ENCODE peak calls at places on chromosomes 3 and 15, in six cellular contexts. One of them, this sample, is unnamed.

GRCh38 chr3:134029734-134030381 is at the start of gene SLCO2A1:
- DNase-seq in IMR-90: peak
- DNase-seq in A549: peak
- DNase-seq in GM12878: no peak
- DNase-seq in K562: no peak
- DNase-seq in HepG2: no peak
- DNase-seq in this sample: peak

GRCh38 chr3:72800869-72801268 is 47.4 kb downstream of the SHQ1 start:
- DNase-seq in IMR-90: no peak
- DNase-seq in A549: no peak
- DNase-seq in HepG2: no peak
- DNase-seq in K562: no peak
- DNase-seq in GM12878: no peak
- DNase-seq in this sample: no peak

GRCh38 chr15:50330921-50331320 is 24.1 kb downstream of the GABPB1 start:
- DNase-seq in K562: no peak
- DNase-seq in HepG2: no peak
- DNase-seq in GM12878: no peak
- DNase-seq in A549: no peak
- DNase-seq in IMR-90: peak
- DNase-seq in this sample: no peak

GRCh38 chr15:91516866-91517265 is 336.6 kb upstream of the SLCO3A1 start:
- DNase-seq in GM12878: no peak
- DNase-seq in HepG2: no peak
- DNase-seq in K562: no peak
- DNase-seq in A549: no peak
- DNase-seq in IMR-90: no peak
- DNase-seq in this sample: no peak

GRCh38 chr3:49619649-49620048 is 54.5 kb upstream of the APEH start:
- DNase-seq in GM12878: no peak
- DNase-seq in IMR-90: no peak
- DNase-seq in K562: no peak
- DNase-seq in HepG2: no peak
- DNase-seq in A549: no peak
- DNase-seq in this sample: no peak

GRCh38 chr3:113275876-113276580 is 64.7 kb downstream of the BOC start:
- DNase-seq in A549: no peak
- DNase-seq in IMR-90: peak
- DNase-seq in HepG2: peak
- DNase-seq in GM12878: peak
- DNase-seq in K562: no peak
- DNase-seq in this sample: peak

GRCh38 chr3:140441006-140441405 is 236.9 kb upstream of the TRIM42 start:
- DNase-seq in IMR-90: peak
- DNase-seq in HepG2: no peak
- DNase-seq in K562: no peak
- DNase-seq in A549: no peak
- DNase-seq in GM12878: no peak
- DNase-seq in this sample: no peak

GRCh38 chr15:78533331-78533730 is 6.9 kb upstream of the PSMA4 start:
- DNase-seq in K562: no peak
- DNase-seq in GM12878: no peak
- DNase-seq in HepG2: no peak
- DNase-seq in IMR-90: no peak
- DNase-seq in A549: no peak
- DNase-seq in this sample: no peak

GRCh38 chr3:88142094-88142624 is 7.6 kb upstream of the C3orf38 start:
- DNase-seq in K562: no peak
- DNase-seq in IMR-90: peak
- DNase-seq in HepG2: no peak
- DNase-seq in A549: no peak
- DNase-seq in GM12878: no peak
- DNase-seq in this sample: no peak

GRCh38 chr3:43015572-43016512 is 36.7 kb downstream of the GASK1A start:
- DNase-seq in A549: no peak
- DNase-seq in HepG2: no peak
- DNase-seq in K562: no peak
- DNase-seq in GM12878: no peak
- DNase-seq in IMR-90: no peak
- DNase-seq in this sample: no peak

GRCh38 chr3:71450985-71451560 is 132.5 kb downstream of the FOXP1 start:
- DNase-seq in K562: no peak
- DNase-seq in IMR-90: peak
- DNase-seq in A549: no peak
- DNase-seq in GM12878: no peak
- DNase-seq in HepG2: no peak
- DNase-seq in this sample: no peak

GRCh38 chr15:98896802-98897732 is 110.5 kb downstream of the PGPEP1L start:
- DNase-seq in HepG2: peak
- DNase-seq in K562: no peak
- DNase-seq in IMR-90: peak
- DNase-seq in A549: peak
- DNase-seq in GM12878: no peak
- DNase-seq in this sample: peak

GRCh38 chr3:47260605-47261004 is 22.0 kb downstream of the KIF9 start:
- DNase-seq in A549: no peak
- DNase-seq in IMR-90: no peak
- DNase-seq in K562: no peak
- DNase-seq in GM12878: no peak
- DNase-seq in HepG2: no peak
- DNase-seq in this sample: no peak

GRCh38 chr15:35256555-35256954 is 171.5 kb upstream of the NANOGP8 start:
- DNase-seq in K562: no peak
- DNase-seq in GM12878: no peak
- DNase-seq in A549: no peak
- DNase-seq in HepG2: no peak
- DNase-seq in IMR-90: peak
- DNase-seq in this sample: no peak

GRCh38 chr15:90203473-90203872 is 2.3 kb downstream of the SEMA4B start:
- DNase-seq in A549: no peak
- DNase-seq in K562: no peak
- DNase-seq in IMR-90: no peak
- DNase-seq in GM12878: no peak
- DNase-seq in HepG2: no peak
- DNase-seq in this sample: no peak

GRCh38 chr3:13114811-13115615 is 41.8 kb upstream of the IQSEC1 start:
- DNase-seq in IMR-90: no peak
- DNase-seq in HepG2: no peak
- DNase-seq in GM12878: no peak
- DNase-seq in K562: no peak
- DNase-seq in A549: no peak
- DNase-seq in this sample: no peak

GRCh38 chr3:50502225-50502583 is 1.2 kb downstream of the CACNA2D2 start:
- DNase-seq in IMR-90: no peak
- DNase-seq in K562: no peak
- DNase-seq in GM12878: no peak
- DNase-seq in A549: no peak
- DNase-seq in HepG2: no peak
- DNase-seq in this sample: no peak

GRCh38 chr15:40054746-40055575 is 16.0 kb upstream of the SRP14 start:
- DNase-seq in GM12878: no peak
- DNase-seq in A549: no peak
- DNase-seq in K562: no peak
- DNase-seq in IMR-90: peak
- DNase-seq in HepG2: no peak
- DNase-seq in this sample: no peak

GRCh38 chr3:194032828-194033435 is 103.0 kb upstream of the HES1 start:
- DNase-seq in GM12878: no peak
- DNase-seq in A549: no peak
- DNase-seq in HepG2: no peak
- DNase-seq in K562: no peak
- DNase-seq in IMR-90: no peak
- DNase-seq in this sample: no peak

GRCh38 chr3:166360702-166361101 is 523.5 kb upstream of the BCHE start:
- DNase-seq in IMR-90: no peak
- DNase-seq in A549: no peak
- DNase-seq in HepG2: no peak
- DNase-seq in GM12878: no peak
- DNase-seq in K562: no peak
- DNase-seq in this sample: no peak

GRCh38 chr3:183300996-183301562 is 48.0 kb downstream of the B3GNT5 start:
- DNase-seq in GM12878: no peak
- DNase-seq in HepG2: no peak
- DNase-seq in IMR-90: peak
- DNase-seq in A549: no peak
- DNase-seq in K562: no peak
- DNase-seq in this sample: no peak

GRCh38 chr3:94429517-94429916 is 366.7 kb downstream of the NSUN3 start:
- DNase-seq in GM12878: no peak
- DNase-seq in HepG2: no peak
- DNase-seq in K562: no peak
- DNase-seq in A549: no peak
- DNase-seq in IMR-90: peak
- DNase-seq in this sample: no peak

GRCh38 chr3:121895121-121895520 is 920 bp downstream of the SLC15A2 start:
- DNase-seq in A549: no peak
- DNase-seq in IMR-90: no peak
- DNase-seq in GM12878: no peak
- DNase-seq in HepG2: no peak
- DNase-seq in K562: no peak
- DNase-seq in this sample: no peak

GRCh38 chr15:99717129-99718024 is 15.9 kb downstream of the LYSMD4 start:
- DNase-seq in IMR-90: no peak
- DNase-seq in K562: no peak
- DNase-seq in GM12878: no peak
- DNase-seq in A549: no peak
- DNase-seq in HepG2: no peak
- DNase-seq in this sample: no peak

GRCh38 chr3:9497821-9498565 is 55.6 kb downstream of the LHFPL4 start:
- DNase-seq in K562: no peak
- DNase-seq in GM12878: no peak
- DNase-seq in A549: no peak
- DNase-seq in HepG2: no peak
- DNase-seq in IMR-90: peak
- DNase-seq in this sample: no peak

GRCh38 chr15:99429681-99430081 is 136.1 kb upstream of the MEF2A start:
- DNase-seq in A549: no peak
- DNase-seq in GM12878: no peak
- DNase-seq in K562: no peak
- DNase-seq in HepG2: no peak
- DNase-seq in IMR-90: no peak
- DNase-seq in this sample: no peak

GRCh38 chr15:42385206-42385979 is 26.1 kb downstream of the CAPN3 start:
- DNase-seq in A549: peak
- DNase-seq in IMR-90: peak
- DNase-seq in K562: peak
- DNase-seq in HepG2: peak
- DNase-seq in GM12878: no peak
- DNase-seq in this sample: peak
- TF ChIP-seq BHLHE40 in A549: no peak
- TF ChIP-seq BHLHE40 in IMR-90: no peak
- TF ChIP-seq BHLHE40 in K562: no peak
- TF ChIP-seq BHLHE40 in HepG2: no peak
- TF ChIP-seq BHLHE40 in GM12878: no peak
- TF ChIP-seq BHLHE40 in this sample: no peak

GRCh38 chr3:153260681-153261080 is 98.7 kb downstream of the RAP2B start:
- DNase-seq in IMR-90: no peak
- DNase-seq in K562: no peak
- DNase-seq in A549: no peak
- DNase-seq in GM12878: no peak
- DNase-seq in HepG2: peak
- DNase-seq in this sample: no peak

GRCh38 chr3:153259956-153260355 is 97.9 kb downstream of the RAP2B start:
- DNase-seq in A549: no peak
- DNase-seq in IMR-90: no peak
- DNase-seq in K562: no peak
- DNase-seq in HepG2: no peak
- DNase-seq in GM12878: no peak
- DNase-seq in this sample: no peak

GRCh38 chr3:153252963-153253362 is 90.9 kb downstream of the RAP2B start:
- DNase-seq in A549: no peak
- DNase-seq in K562: no peak
- DNase-seq in HepG2: no peak
- DNase-seq in GM12878: no peak
- DNase-seq in IMR-90: peak
- DNase-seq in this sample: no peak

GRCh38 chr3:153257673-153258351 is 95.8 kb downstream of the RAP2B start:
- DNase-seq in A549: no peak
- DNase-seq in GM12878: no peak
- DNase-seq in IMR-90: no peak
- DNase-seq in K562: no peak
- DNase-seq in HepG2: peak
- DNase-seq in this sample: no peak
- TF ChIP-seq BHLHE40 in A549: no peak
- TF ChIP-seq BHLHE40 in GM12878: no peak
- TF ChIP-seq BHLHE40 in IMR-90: no peak
- TF ChIP-seq BHLHE40 in K562: no peak
- TF ChIP-seq BHLHE40 in HepG2: no peak
- TF ChIP-seq BHLHE40 in this sample: no peak

DNA sequence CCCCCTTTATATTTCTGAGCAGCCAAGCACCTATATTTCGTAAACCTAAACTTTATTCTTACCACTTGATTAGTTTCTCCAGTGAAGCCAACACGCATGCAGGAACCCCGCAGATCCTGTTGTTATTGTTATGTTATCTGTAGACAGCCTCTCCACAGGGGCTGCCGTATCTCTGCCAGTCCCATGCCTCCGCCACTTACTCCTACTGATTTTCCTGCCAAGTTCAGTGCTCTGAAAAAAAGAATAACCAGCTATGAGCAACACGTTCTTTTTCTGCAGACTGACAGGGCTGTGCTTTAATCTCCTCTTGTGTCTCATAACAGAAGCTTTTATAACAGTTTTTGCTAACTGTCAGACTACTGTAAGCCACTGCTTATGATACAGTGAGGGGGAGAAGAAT is 347.5 kb downstream of the SI start:
- DNase-seq in GM12878: no peak
- DNase-seq in HepG2: no peak
- DNase-seq in A549: no peak
- DNase-seq in K562: no peak
- DNase-seq in IMR-90: no peak
- DNase-seq in this sample: peak
- TF ChIP-seq BHLHE40 in GM12878: no peak
- TF ChIP-seq BHLHE40 in HepG2: no peak
- TF ChIP-seq BHLHE40 in A549: no peak
- TF ChIP-seq BHLHE40 in K562: no peak
- TF ChIP-seq BHLHE40 in IMR-90: no peak
- TF ChIP-seq BHLHE40 in this sample: no peak

GRCh38 chr3:40768536-40768935 is 243.8 kb downstream of the ZNF621 start:
- DNase-seq in HepG2: no peak
- DNase-seq in K562: no peak
- DNase-seq in A549: no peak
- DNase-seq in IMR-90: no peak
- DNase-seq in GM12878: no peak
- DNase-seq in this sample: no peak
- TF ChIP-seq BHLHE40 in HepG2: no peak
- TF ChIP-seq BHLHE40 in K562: no peak
- TF ChIP-seq BHLHE40 in A549: no peak
- TF ChIP-seq BHLHE40 in IMR-90: no peak
- TF ChIP-seq BHLHE40 in GM12878: no peak
- TF ChIP-seq BHLHE40 in this sample: no peak

This sample was measured in HEK293T.